ENCODE peak calls at places on chromosomes 11 and 22, in ten cellular contexts. E is ovary, N is IMR-90, G is A549, K is tibial nerve, R is heart left ventricle, H is breast epithelium, J is Peyer's patch, Z is esophagus squamous epithelium, B is spleen. U is an unnamed sample.

GRCh38 chr11:7569044-7569443 is 55.2 kb downstream of the PPFIBP2 start:
- DNase-seq in G (no peak), B (no peak), R (no peak), H (peak; percentile 32), E (no peak), J (no peak), N (no peak), K (no peak), Z (no peak), U (no peak)

GRCh38 chr11:113240790-113241189 is 73.6 kb upstream of the TTC12 start:
- DNase-seq in B (no peak), G (no peak), J (no peak), N (no peak), Z (no peak), K (no peak), E (no peak), R (no peak), H (no peak), U (no peak)

GRCh38 chr11:133123371-133123770 is 408.9 kb downstream of the OPCML start:
- DNase-seq in B (no peak), Z (no peak), K (no peak), N (no peak), R (no peak), H (no peak), J (no peak), G (no peak), E (no peak), U (no peak)

GRCh38 chr11:4654635-4655335 is 11.0 kb downstream of the OR51E1 start:
- DNase-seq in H (no peak), J (no peak), K (no peak), R (no peak), E (no peak), B (no peak), N (no peak), G (no peak), Z (no peak), U (no peak)

GRCh38 chr11:12603362-12604088 is 70.7 kb upstream of the TEAD1 start:
- DNase-seq in K (no peak), G (no peak), J (no peak), E (no peak), B (no peak), H (no peak), R (no peak), Z (no peak), N (no peak), U (no peak)

GRCh38 chr11:113314389-113315301 is at the start of gene TTC12:
- DNase-seq in H (peak; percentile 91), R (peak; percentile 97), Z (peak; percentile 49), J (peak; percentile 93), B (peak; percentile 98), K (peak; percentile 93), G (peak; percentile 84), N (peak; percentile 78), E (peak; percentile 98), U (peak; percentile 96)

GRCh38 chr11:35511666-35512065 is 13.8 kb downstream of the PAMR1 start:
- DNase-seq in K (no peak), E (no peak), H (no peak), G (peak; percentile 25), R (no peak), B (no peak), N (peak; percentile 91), Z (no peak), J (no peak), U (no peak)

GRCh38 chr11:96204721-96205459 is 138.1 kb downstream of the MAML2 start:
- DNase-seq in K (no peak), B (no peak), R (no peak), E (no peak), N (no peak), Z (no peak), G (no peak), J (no peak), H (no peak), U (no peak)

GRCh38 chr22:28237092-28237491 is 318.0 kb upstream of the PITPNB start:
- DNase-seq in B (no peak), Z (no peak), H (no peak), N (peak; percentile 27), G (no peak), K (no peak), J (no peak), R (no peak), E (no peak), U (no peak)

GRCh38 chr11:12064136-12064953 is 46.0 kb upstream of the MICAL2 start:
- DNase-seq in E (no peak), B (no peak), K (no peak), Z (no peak), N (no peak), R (no peak), H (no peak), J (no peak), G (no peak), U (no peak)

GRCh38 chr11:122139595-122139866 is 23.5 kb upstream of the BLID start:
- DNase-seq in N (peak; percentile 67), R (no peak), B (no peak), K (no peak), H (no peak), J (no peak), E (no peak), Z (no peak), G (peak; percentile 18), U (no peak)

GRCh38 chr11:14118047-14118446 is 155.5 kb downstream of the SPON1 start:
- DNase-seq in K (no peak), B (no peak), J (no peak), Z (no peak), G (no peak), H (no peak), R (no peak), N (no peak), E (no peak), U (no peak)

GRCh38 chr11:97739892-97740782 is 1280.6 kb upstream of the CNTN5 start:
- DNase-seq in R (no peak), Z (no peak), B (no peak), K (no peak), H (no peak), J (no peak), E (no peak), G (no peak), N (peak; percentile 59), U (no peak)

GRCh38 chr11:47000033-47000432 is 63.5 kb downstream of the CSTPP1 start:
- DNase-seq in Z (no peak), G (no peak), N (no peak), J (no peak), B (no peak), H (no peak), E (no peak), K (no peak), R (no peak), U (no peak)

GRCh38 chr22:40665312-40665711 is 14.0 kb upstream of the MCHR1 start:
- DNase-seq in B (no peak), H (no peak), N (peak; percentile 85), K (no peak), J (no peak), E (peak; percentile 53), R (peak; percentile 74), G (no peak), Z (no peak), U (peak; percentile 48)
- H3K27ac ChIP-seq in B (no peak overlapping the region), H (peak overlapping the region; percentile 51), N (peak overlapping the region; percentile 88), K (no peak overlapping the region), J (no peak overlapping the region), E (peak overlapping the region; percentile 2), R (peak overlapping the region; percentile 57), G (no peak overlapping the region), Z (peak overlapping the region; percentile 0), U (peak overlapping the region; percentile 64)

GRCh38 chr11:9384535-9385287 is at the start of gene IPO7:
- DNase-seq in N (peak; percentile 92), R (peak; percentile 94), B (peak; percentile 97), E (peak; percentile 88), Z (peak; percentile 39), K (peak; percentile 74), H (peak; percentile 88), J (peak; percentile 87), G (peak; percentile 95), U (peak; percentile 96)
- TF ChIP-seq POLR2A in N (peak; percentile 93), R (peak; percentile 77), B (no peak), E (peak; percentile 69), Z (peak; percentile 9), K (peak; percentile 73), H (peak; percentile 60), J (peak; percentile 75), G (peak; percentile 87), U (no peak)

GRCh38 chr22:37052386-37053309 is 1.1 kb downstream of the KCTD17 start:
- DNase-seq in E (peak; percentile 45), B (peak; percentile 74), Z (no peak), G (no peak), J (no peak), K (no peak), N (no peak), H (no peak), R (no peak), U (no peak)

GRCh38 chr22:37053310-37054077 is 2.0 kb downstream of the KCTD17 start:
- DNase-seq in H (no peak), R (no peak), K (no peak), Z (no peak), J (no peak), G (no peak), N (no peak), B (no peak), E (no peak), U (no peak)

GRCh38 chr22:37050913-37051628 is 471 bp upstream of the KCTD17 start:
- DNase-seq in H (no peak), B (no peak), J (no peak), N (no peak), E (no peak), R (no peak), G (no peak), Z (no peak), K (no peak), U (no peak)

GRCh38 chr22:37054078-37054440 is 2.5 kb downstream of the KCTD17 start:
- DNase-seq in Z (no peak), B (no peak), K (no peak), G (no peak), R (no peak), J (no peak), E (no peak), H (no peak), N (no peak), U (no peak)

DNA sequence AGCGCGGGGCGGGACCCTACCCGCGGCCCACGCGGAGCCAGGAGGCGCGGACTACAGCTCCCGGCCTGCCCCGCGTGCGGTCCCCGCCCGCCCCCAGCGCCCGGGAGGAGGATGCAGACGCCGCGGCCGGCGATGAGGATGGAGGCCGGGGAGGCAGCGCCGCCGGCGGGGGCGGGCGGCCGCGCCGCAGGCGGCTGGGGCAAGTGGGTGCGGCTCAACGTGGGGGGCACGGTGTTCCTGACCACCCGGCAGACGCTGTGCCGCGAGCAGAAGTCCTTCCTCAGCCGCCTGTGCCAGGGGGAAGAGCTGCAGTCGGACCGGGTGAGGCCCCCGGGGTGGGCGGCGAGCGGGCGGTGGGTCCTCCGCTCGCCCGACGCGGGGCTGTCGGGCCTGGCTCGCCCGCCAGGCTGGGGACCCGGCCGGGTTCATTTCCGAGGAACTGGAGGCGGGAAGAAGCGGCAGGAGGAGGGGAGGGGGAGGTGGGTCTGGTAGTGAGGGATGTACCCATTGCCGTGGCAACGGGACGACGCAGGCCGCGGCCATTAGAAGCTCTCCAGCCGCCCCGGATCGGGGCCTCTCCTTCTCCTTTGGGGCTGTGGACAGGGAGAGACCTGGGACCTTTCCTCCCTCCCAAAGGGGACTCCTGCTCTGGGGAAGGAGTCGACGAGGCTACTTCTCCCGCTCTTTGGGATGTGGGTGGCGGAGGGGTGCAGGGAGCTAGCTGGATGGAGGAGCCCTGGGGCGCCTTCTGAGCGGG is at the start of gene KCTD17:
- DNase-seq in N (peak; percentile 59), B (peak; percentile 94), E (peak; percentile 75), R (peak; percentile 90), K (peak; percentile 30), Z (no peak), G (peak; percentile 53), J (peak; percentile 71), H (no peak), U (peak; percentile 65)
- H3K4me3 ChIP-seq in N (peak within 1 kb of the TSS; percentile 89), B (peak within 1 kb of the TSS; percentile 69), E (peak within 1 kb of the TSS; percentile 57), R (peak within 1 kb of the TSS; percentile 61), K (peak within 1 kb of the TSS; percentile 87), Z (peak within 1 kb of the TSS; percentile 42), G (peak within 1 kb of the TSS; percentile 89), J (peak within 1 kb of the TSS; percentile 84), H (peak within 1 kb of the TSS; percentile 94), U (peak within 1 kb of the TSS; percentile 75)

GRCh38 chr22:38070250-38070921 is 13.2 kb downstream of the PICK1 start:
- DNase-seq in Z (no peak), B (no peak), R (peak; percentile 44), H (no peak), G (no peak), J (no peak), E (no peak), K (no peak), N (no peak), U (no peak)
- H3K27ac ChIP-seq in Z (peak overlapping the region; percentile 78), B (no peak overlapping the region), R (peak overlapping the region; percentile 85), H (no peak overlapping the region), G (no peak overlapping the region), J (no peak overlapping the region), E (no peak overlapping the region), K (peak overlapping the region; percentile 69), N (no peak overlapping the region), U (peak overlapping the region; percentile 86)

U was measured in testis.